ENCODE peak calls at places on chromosomes 2 and 18, in nine cellular contexts. B, E, K, L, I, C, V, S and U are unnamed samples.

GRCh38 chr18:51933903-51934302 is 406.1 kb upstream of the DCC start:
- DNase-seq in I (no peak), B (no peak), C (no peak), V (no peak), E (no peak), K (no peak), S (no peak), L (no peak), U (no peak)

GRCh38 chr2:287471-287885 is 413 bp downstream of the ALKAL2 start:
- DNase-seq in I (no peak), E (no peak), B (peak; percentile 54), C (no peak), L (no peak), S (no peak), V (no peak), K (peak; percentile 19), U (no peak)

GRCh38 chr2:170848587-170848986 is 31.9 kb downstream of the GAD1 start:
- DNase-seq in E (no peak), B (no peak), S (no peak), I (no peak), L (no peak), V (no peak), K (no peak), C (peak; percentile 87), U (no peak)

GRCh38 chr2:69695850-69696216 is 46.1 kb upstream of the ANXA4 start:
- DNase-seq in V (no peak), K (no peak), L (no peak), E (no peak), B (no peak), I (no peak), S (no peak), C (no peak), U (no peak)

GRCh38 chr2:117406443-117406842 is 408.0 kb upstream of the DDX18 start:
- DNase-seq in E (no peak), L (no peak), S (no peak), I (no peak), B (no peak), C (no peak), K (no peak), V (no peak), U (no peak)

GRCh38 chr18:48841381-48842258 is 109.1 kb downstream of the SMAD7 start:
- DNase-seq in L (no peak), I (no peak), E (peak; percentile 46), K (no peak), S (no peak), C (peak; percentile 63), B (peak; percentile 24), V (no peak), U (no peak)

GRCh38 chr2:137118140-137118539 is 352.8 kb downstream of the THSD7B start:
- DNase-seq in V (no peak), L (no peak), K (no peak), I (no peak), B (no peak), C (peak; percentile 14), S (no peak), E (no peak), U (no peak)

GRCh38 chr2:211429256-211429655 is 872.9 kb downstream of the CPS1 start:
- DNase-seq in E (no peak), V (no peak), K (no peak), L (no peak), I (no peak), B (no peak), C (no peak), S (no peak), U (no peak)

GRCh38 chr2:133324150-133324561 is 244.1 kb downstream of the NCKAP5 start:
- DNase-seq in C (peak; percentile 80), S (no peak), I (no peak), B (no peak), L (peak; percentile 4), K (no peak), E (no peak), V (no peak), U (no peak)

GRCh38 chr2:132383956-132384355 is 32.6 kb upstream of the GPR39 start:
- DNase-seq in I (no peak), E (no peak), S (no peak), C (no peak), K (no peak), L (no peak), B (peak; percentile 34), V (no peak), U (no peak)

GRCh38 chr2:180205616-180206271 is 198.6 kb upstream of the CWC22 start:
- DNase-seq in K (no peak), S (no peak), E (no peak), C (no peak), I (no peak), B (no peak), V (no peak), L (no peak), U (no peak)

GRCh38 chr2:201608021-201608420 is 35.3 kb downstream of the TMEM237 start:
- DNase-seq in S (no peak), K (no peak), L (no peak), I (no peak), V (no peak), C (no peak), B (no peak), E (no peak), U (no peak)